ENCODE peak calls at places on chromosomes 16 and 17, in four cellular contexts. One of them, this sample, is unnamed.

GRCh38 chr17:1473170-1473569 is 17.1 kb upstream of the CRK start:
- DNase-seq in D721Med: no peak
- DNase-seq in cerebellar cortex: no peak
- DNase-seq in esophagus squamous epithelium: no peak
- DNase-seq in this sample: no peak

GRCh38 chr16:68367034-68367433 is 56.2 kb downstream of the PRMT7 start:
- DNase-seq in D721Med: peak
- DNase-seq in esophagus squamous epithelium: no peak
- DNase-seq in cerebellar cortex: peak
- DNase-seq in this sample: no peak

GRCh38 chr17:73103661-73104335 is 11.3 kb upstream of the SLC39A11 start:
- DNase-seq in cerebellar cortex: no peak
- DNase-seq in esophagus squamous epithelium: no peak
- DNase-seq in D721Med: no peak
- DNase-seq in this sample: no peak

GRCh38 chr17:77853208-77853977 is 105.1 kb upstream of the TNRC6C start:
- DNase-seq in cerebellar cortex: no peak
- DNase-seq in esophagus squamous epithelium: no peak
- DNase-seq in D721Med: no peak
- DNase-seq in this sample: peak

GRCh38 chr17:1529863-1530262 is 13.5 kb upstream of the INPP5K start:
- DNase-seq in esophagus squamous epithelium: no peak
- DNase-seq in cerebellar cortex: no peak
- DNase-seq in D721Med: no peak
- DNase-seq in this sample: no peak

GRCh38 chr17:2086306-2086705 is 31.4 kb downstream of the HIC1 start:
- DNase-seq in esophagus squamous epithelium: no peak
- DNase-seq in cerebellar cortex: no peak
- DNase-seq in D721Med: no peak
- DNase-seq in this sample: no peak

GRCh38 chr17:39755550-39756375 is 18.0 kb downstream of the GRB7 start:
- DNase-seq in cerebellar cortex: no peak
- DNase-seq in esophagus squamous epithelium: no peak
- DNase-seq in D721Med: no peak
- DNase-seq in this sample: no peak

GRCh38 chr17:28698253-28698941 is 13.3 kb downstream of the PROCA1 start:
- DNase-seq in D721Med: no peak
- DNase-seq in esophagus squamous epithelium: no peak
- DNase-seq in cerebellar cortex: no peak
- DNase-seq in this sample: no peak

GRCh38 chr17:78665952-78666920 is 89.0 kb upstream of the DNAH17 start:
- DNase-seq in cerebellar cortex: no peak
- DNase-seq in D721Med: no peak
- DNase-seq in esophagus squamous epithelium: no peak
- DNase-seq in this sample: no peak

GRCh38 chr16:2963611-2964415 is at the start of gene KREMEN2:
- DNase-seq in cerebellar cortex: peak
- DNase-seq in esophagus squamous epithelium: no peak
- DNase-seq in D721Med: peak
- DNase-seq in this sample: peak

GRCh38 chr17:58332720-58333395 is 4.3 kb upstream of the TSPOAP1 start:
- DNase-seq in cerebellar cortex: no peak
- DNase-seq in esophagus squamous epithelium: no peak
- DNase-seq in D721Med: peak
- DNase-seq in this sample: no peak

GRCh38 chr17:50279181-50279526 is 4.9 kb downstream of the TMEM92 start:
- DNase-seq in esophagus squamous epithelium: no peak
- DNase-seq in cerebellar cortex: no peak
- DNase-seq in D721Med: no peak
- DNase-seq in this sample: no peak

GRCh38 chr17:4407851-4408250 is 25.9 kb upstream of the SPNS3 start:
- DNase-seq in esophagus squamous epithelium: no peak
- DNase-seq in cerebellar cortex: peak
- DNase-seq in D721Med: no peak
- DNase-seq in this sample: no peak

GRCh38 chr16:78485899-78486221 is 386.4 kb downstream of the WWOX start:
- DNase-seq in cerebellar cortex: no peak
- DNase-seq in esophagus squamous epithelium: no peak
- DNase-seq in D721Med: no peak
- DNase-seq in this sample: no peak

GRCh38 chr16:49467540-49468372 is 94.2 kb downstream of the C16orf78 start:
- DNase-seq in esophagus squamous epithelium: no peak
- DNase-seq in D721Med: no peak
- DNase-seq in cerebellar cortex: no peak
- DNase-seq in this sample: no peak